ENCODE peak calls at places on chromosomes 6 and 20, in four cellular contexts. A is HEK293T; Z is EL; P is activated CD4-positive, alpha-beta T cell treated with anti-CD3 and anti-CD28 coated beads, Interleukin-2, amount 10 ng/mL, durations not matched to agents 7 days and 5 days. F is an unnamed sample.

GRCh38 chr6:44002591-44003344 is 124.5 kb downstream of the MRPL14 start:
- DNase-seq in A (peak), Z (peak), P (peak), F (peak)

GRCh38 chr20:63268671-63269439 is 3.8 kb upstream of the ARFGAP1 start:
- DNase-seq in A (no peak), Z (no peak), P (no peak), F (no peak)

GRCh38 chr6:13351271-13351670 is 22.9 kb upstream of the TBC1D7 start:
- DNase-seq in A (no peak), Z (no peak), P (no peak), F (no peak)

GRCh38 chr20:33163856-33164762 is 3.9 kb upstream of the BPIFA2 start:
- DNase-seq in A (no peak), Z (no peak), P (no peak), F (peak)

GRCh38 chr6:63434936-63435335 is 115.2 kb upstream of the LGSN start:
- DNase-seq in A (no peak), Z (no peak), P (no peak), F (no peak)

GRCh38 chr6:14765106-14765505 is 480.8 kb upstream of the JARID2 start:
- DNase-seq in A (no peak), Z (peak), P (no peak), F (no peak)

GRCh38 chr20:41437836-41438235 is 71.2 kb upstream of the EMILIN3 start:
- DNase-seq in A (no peak), Z (no peak), P (no peak), F (no peak)

GRCh38 chr6:158620963-158621693 is 23.4 kb downstream of the DYNLT1 start:
- DNase-seq in A (no peak), Z (no peak), P (no peak), F (peak)

GRCh38 chr6:146595981-146596731 is 2.6 kb upstream of the ADGB start:
- DNase-seq in A (no peak), Z (no peak), P (no peak), F (no peak)

GRCh38 chr6:83911278-83911677 is 51.8 kb downstream of the CYB5R4 start:
- DNase-seq in A (no peak), Z (no peak), P (no peak), F (no peak)

F was measured in activated CD8-positive, alpha-beta memory T cell treated with anti-CD3 and anti-CD28 coated beads, Interleukin-2, amount 50 U/mL, for 48 hours.